ENCODE peak calls at places on chromosome 17, in five cellular contexts. One of them, this sample, is unnamed.

GRCh38 chr17:28538296-28538895 is 14.0 kb downstream of the UNC119 start:
- DNase-seq in ovary: no peak
- DNase-seq in neural progenitor cell: no peak
- DNase-seq in prostate gland: no peak
- DNase-seq in thoracic aorta: no peak
- DNase-seq in this sample: no peak

GRCh38 chr17:11326492-11326891 is 85.5 kb downstream of the SHISA6 start:
- DNase-seq in ovary: no peak
- DNase-seq in neural progenitor cell: no peak
- DNase-seq in prostate gland: no peak
- DNase-seq in thoracic aorta: no peak
- DNase-seq in this sample: no peak

GRCh38 chr17:33220031-33220430 is 73.1 kb downstream of the ASIC2 start:
- DNase-seq in ovary: no peak
- DNase-seq in neural progenitor cell: no peak
- DNase-seq in prostate gland: no peak
- DNase-seq in thoracic aorta: no peak
- DNase-seq in this sample: no peak

GRCh38 chr17:29929006-29929543 is 953 bp downstream of the SSH2 start:
- DNase-seq in ovary: no peak
- DNase-seq in neural progenitor cell: peak; percentile 35
- DNase-seq in prostate gland: peak; percentile 10
- DNase-seq in thoracic aorta: no peak
- DNase-seq in this sample: no peak

GRCh38 chr17:28700830-28701492 is 10.7 kb downstream of the PROCA1 start:
- DNase-seq in ovary: no peak
- DNase-seq in neural progenitor cell: no peak
- DNase-seq in prostate gland: no peak
- DNase-seq in thoracic aorta: no peak
- DNase-seq in this sample: no peak

GRCh38 chr17:61247438-61247837 is 152.2 kb upstream of the TBX2 start:
- DNase-seq in ovary: no peak
- DNase-seq in neural progenitor cell: no peak
- DNase-seq in prostate gland: no peak
- DNase-seq in thoracic aorta: no peak
- DNase-seq in this sample: peak; percentile 97

GRCh38 chr17:9386401-9386800 is 189.2 kb downstream of the STX8 start:
- DNase-seq in ovary: no peak
- DNase-seq in neural progenitor cell: no peak
- DNase-seq in prostate gland: no peak
- DNase-seq in thoracic aorta: no peak
- DNase-seq in this sample: no peak

GRCh38 chr17:29358421-29358820 is 31.7 kb upstream of the TAOK1 start:
- DNase-seq in ovary: no peak
- DNase-seq in neural progenitor cell: no peak
- DNase-seq in prostate gland: no peak
- DNase-seq in thoracic aorta: no peak
- DNase-seq in this sample: no peak

GRCh38 chr17:6421700-6422604 is 13.0 kb downstream of the AIPL1 start:
- DNase-seq in ovary: peak; percentile 50
- DNase-seq in neural progenitor cell: peak; percentile 92
- DNase-seq in prostate gland: peak; percentile 61
- DNase-seq in thoracic aorta: peak; percentile 33
- DNase-seq in this sample: no peak

GRCh38 chr17:683499-684254 is 31.0 kb downstream of the VPS53 start:
- DNase-seq in ovary: no peak
- DNase-seq in neural progenitor cell: no peak
- DNase-seq in prostate gland: no peak
- DNase-seq in thoracic aorta: no peak
- DNase-seq in this sample: no peak

DNA sequence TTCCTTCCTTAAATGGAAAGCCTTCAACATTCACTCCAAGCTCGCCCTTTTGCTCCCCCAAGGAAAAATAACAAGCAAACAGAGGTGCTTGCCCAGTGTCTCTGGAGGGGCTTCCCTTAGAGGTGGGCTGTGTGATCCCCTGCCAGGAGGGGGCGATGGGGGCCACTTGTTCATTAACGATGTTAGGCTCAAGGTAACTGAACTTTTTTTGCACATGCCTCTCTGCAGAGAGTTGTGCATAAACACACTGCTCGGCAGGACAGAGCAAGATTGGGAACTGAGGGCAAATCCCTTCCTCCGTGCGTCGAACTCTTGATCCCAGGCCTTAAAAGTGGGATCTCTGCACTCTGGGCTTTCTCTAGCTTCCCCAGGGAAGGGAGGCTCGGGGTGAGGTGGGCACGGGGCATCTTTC is 15.5 kb upstream of the NAGLU start:
- DNase-seq in ovary: no peak
- DNase-seq in neural progenitor cell: peak; percentile 36
- DNase-seq in prostate gland: no peak
- DNase-seq in thoracic aorta: no peak
- DNase-seq in this sample: no peak
- TF ChIP-seq CTCF in ovary: no peak
- TF ChIP-seq CTCF in neural progenitor cell: peak; percentile 49
- TF ChIP-seq CTCF in prostate gland: no peak
- TF ChIP-seq CTCF in thoracic aorta: no peak
- TF ChIP-seq CTCF in this sample: peak; percentile 7

GRCh38 chr17:18256776-18257175 is 1.8 kb downstream of the FLII start:
- DNase-seq in ovary: no peak
- DNase-seq in neural progenitor cell: no peak
- DNase-seq in prostate gland: no peak
- DNase-seq in thoracic aorta: no peak
- DNase-seq in this sample: no peak
- H3K4me3 ChIP-seq in ovary: no peak overlapping the region
- H3K4me3 ChIP-seq in neural progenitor cell: peak overlapping the region; percentile 61
- H3K4me3 ChIP-seq in prostate gland: no peak overlapping the region
- H3K4me3 ChIP-seq in thoracic aorta: peak overlapping the region; percentile 98
- H3K4me3 ChIP-seq in this sample: no peak overlapping the region

GRCh38 chr17:74212262-74212912 is 984 bp upstream of the TTYH2 start:
- DNase-seq in ovary: no peak
- DNase-seq in neural progenitor cell: peak; percentile 34
- DNase-seq in prostate gland: no peak
- DNase-seq in thoracic aorta: no peak
- DNase-seq in this sample: no peak

GRCh38 chr17:74211929-74212261 is 1.5 kb upstream of the TTYH2 start:
- DNase-seq in ovary: no peak
- DNase-seq in neural progenitor cell: no peak
- DNase-seq in prostate gland: no peak
- DNase-seq in thoracic aorta: no peak
- DNase-seq in this sample: no peak

GRCh38 chr17:74213897-74214386 is 571 bp downstream of the TTYH2 start:
- DNase-seq in ovary: peak; percentile 67
- DNase-seq in neural progenitor cell: peak; percentile 39
- DNase-seq in prostate gland: no peak
- DNase-seq in thoracic aorta: no peak
- DNase-seq in this sample: no peak

GRCh38 chr17:74214642-74215331 is 1.4 kb downstream of the TTYH2 start:
- DNase-seq in ovary: no peak
- DNase-seq in neural progenitor cell: no peak
- DNase-seq in prostate gland: no peak
- DNase-seq in thoracic aorta: no peak
- DNase-seq in this sample: no peak

GRCh38 chr17:74212913-74213791 is at the start of gene TTYH2:
- DNase-seq in ovary: peak; percentile 89
- DNase-seq in neural progenitor cell: peak; percentile 89
- DNase-seq in prostate gland: peak; percentile 90
- DNase-seq in thoracic aorta: peak; percentile 71
- DNase-seq in this sample: no peak
- TF ChIP-seq CTCF in ovary: no peak
- TF ChIP-seq CTCF in neural progenitor cell: peak; percentile 29
- TF ChIP-seq CTCF in prostate gland: no peak
- TF ChIP-seq CTCF in thoracic aorta: no peak
- TF ChIP-seq CTCF in this sample: peak; percentile 30

GRCh38 chr17:39929657-39930407 is 2.3 kb downstream of the LRRC3C start:
- DNase-seq in ovary: no peak
- DNase-seq in neural progenitor cell: no peak
- DNase-seq in prostate gland: no peak
- DNase-seq in thoracic aorta: no peak
- DNase-seq in this sample: peak; percentile 65

GRCh38 chr17:39927928-39928867 is 666 bp downstream of the LRRC3C start:
- DNase-seq in ovary: peak; percentile 50
- DNase-seq in neural progenitor cell: peak; percentile 75
- DNase-seq in prostate gland: peak; percentile 34
- DNase-seq in thoracic aorta: no peak
- DNase-seq in this sample: no peak

GRCh38 chr17:39927101-39927927 is at the start of the genes LRRC3C and ORMDL3:
- DNase-seq in ovary: peak; percentile 95
- DNase-seq in neural progenitor cell: peak; percentile 98
- DNase-seq in prostate gland: peak; percentile 92
- DNase-seq in thoracic aorta: peak; percentile 67
- DNase-seq in this sample: peak; percentile 63

GRCh38 chr17:39926588-39927100 is 757 bp downstream of the ORMDL3 start:
- DNase-seq in ovary: peak; percentile 57
- DNase-seq in neural progenitor cell: peak; percentile 71
- DNase-seq in prostate gland: no peak
- DNase-seq in thoracic aorta: no peak
- DNase-seq in this sample: no peak

DNA sequence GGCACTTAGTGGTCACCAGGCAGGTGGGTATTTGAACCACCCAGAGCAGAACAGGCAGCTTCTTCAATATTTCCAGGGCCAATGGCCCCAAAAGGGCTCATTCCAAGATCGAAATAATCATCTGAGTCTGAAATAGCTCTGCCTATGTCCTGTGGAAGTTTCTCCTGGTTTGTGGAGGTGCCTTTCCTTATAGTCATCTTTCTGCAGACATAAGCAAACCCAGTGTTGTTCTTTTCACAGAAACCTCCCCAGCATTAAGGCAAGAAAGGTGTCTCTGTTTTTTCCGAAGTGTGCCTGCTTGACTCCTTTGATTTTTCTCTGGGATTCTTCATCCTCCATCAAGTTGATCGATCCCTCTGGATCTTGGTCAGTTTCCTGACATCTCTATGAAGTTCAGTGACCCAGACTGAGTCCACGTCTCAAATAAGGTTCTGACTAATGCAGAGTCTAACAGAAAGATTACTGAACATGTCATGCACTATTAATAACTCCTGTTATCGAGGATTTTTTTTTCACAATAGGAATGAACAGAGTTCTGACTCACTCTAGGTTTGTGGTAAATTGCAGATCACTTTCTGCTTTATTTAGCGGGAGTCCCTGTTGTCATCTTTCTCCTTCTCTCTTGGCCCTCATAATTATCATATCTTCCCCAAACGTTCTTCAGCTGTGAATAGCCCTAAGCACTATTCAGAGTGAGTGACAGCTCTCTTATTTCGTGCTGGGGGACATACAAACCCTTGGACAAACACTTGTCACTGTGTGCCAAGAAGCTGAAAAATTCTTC is 1.5 kb downstream of the LRRC3C start:
- DNase-seq in ovary: no peak
- DNase-seq in neural progenitor cell: no peak
- DNase-seq in prostate gland: no peak
- DNase-seq in thoracic aorta: no peak
- DNase-seq in this sample: peak; percentile 89
- H3K4me3 ChIP-seq in ovary: peak overlapping the region; percentile 96
- H3K4me3 ChIP-seq in neural progenitor cell: no peak overlapping the region
- H3K4me3 ChIP-seq in prostate gland: no peak overlapping the region
- H3K4me3 ChIP-seq in thoracic aorta: peak overlapping the region; percentile 93
- H3K4me3 ChIP-seq in this sample: no peak overlapping the region

DNA sequence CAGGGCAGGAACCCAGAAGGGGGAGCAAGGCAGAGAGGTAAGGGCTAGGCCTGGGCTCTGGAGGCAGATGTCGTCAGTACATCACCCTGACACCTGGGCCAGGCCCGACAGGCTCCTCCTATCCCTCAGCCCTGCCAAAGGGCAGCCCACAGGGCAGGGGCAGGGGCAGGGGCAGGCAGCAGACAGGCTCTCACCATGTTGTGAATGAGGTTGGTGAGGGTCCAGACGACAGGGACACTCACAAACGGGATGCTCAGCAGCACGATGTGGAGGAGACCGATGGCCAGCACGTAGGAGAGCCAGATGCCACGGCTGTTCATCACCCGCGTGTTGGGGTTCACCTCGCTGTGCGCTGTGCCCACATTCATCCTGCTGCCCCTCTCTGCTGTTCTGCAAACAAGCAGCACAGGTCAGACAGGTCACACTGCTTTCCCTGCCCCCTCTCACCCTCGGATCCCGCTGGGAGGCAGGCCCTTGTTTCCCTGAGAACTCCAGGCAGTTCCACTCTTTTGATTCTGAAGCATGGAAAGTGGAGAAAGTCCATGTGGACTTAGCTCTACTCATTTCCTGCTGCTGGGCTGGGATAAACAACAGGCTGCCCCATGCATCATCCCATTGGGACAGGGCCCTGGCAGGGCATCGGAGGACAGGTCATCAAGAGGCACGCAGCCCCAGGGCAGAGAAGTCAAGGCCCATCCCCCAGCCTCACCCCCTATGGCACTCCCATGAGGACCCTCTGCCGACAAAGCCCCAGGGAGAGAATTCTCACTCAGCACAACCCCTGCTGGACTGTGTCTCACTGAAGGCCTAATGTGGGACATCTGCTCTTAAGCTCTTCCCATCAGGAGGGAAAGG is 3.3 kb downstream of the ORMDL3 start:
- DNase-seq in ovary: no peak
- DNase-seq in neural progenitor cell: peak; percentile 51
- DNase-seq in prostate gland: no peak
- DNase-seq in thoracic aorta: no peak
- DNase-seq in this sample: no peak
- TF ChIP-seq CTCF in ovary: no peak
- TF ChIP-seq CTCF in neural progenitor cell: peak; percentile 30
- TF ChIP-seq CTCF in prostate gland: no peak
- TF ChIP-seq CTCF in thoracic aorta: no peak
- TF ChIP-seq CTCF in this sample: no peak

GRCh38 chr17:42518755-42519545 is 17.1 kb upstream of the NAGLU start:
- DNase-seq in ovary: peak; percentile 66
- DNase-seq in neural progenitor cell: no peak
- DNase-seq in prostate gland: no peak
- DNase-seq in thoracic aorta: no peak
- DNase-seq in this sample: no peak
- H3K4me3 ChIP-seq in ovary: no peak overlapping the region
- H3K4me3 ChIP-seq in neural progenitor cell: no peak overlapping the region
- H3K4me3 ChIP-seq in prostate gland: no peak overlapping the region
- H3K4me3 ChIP-seq in thoracic aorta: peak overlapping the region; percentile 9
- H3K4me3 ChIP-seq in this sample: no peak overlapping the region

GRCh38 chr17:55964191-55964590 is 189.1 kb upstream of the ANKFN1 start:
- DNase-seq in ovary: no peak
- DNase-seq in neural progenitor cell: no peak
- DNase-seq in prostate gland: no peak
- DNase-seq in thoracic aorta: no peak
- DNase-seq in this sample: no peak

GRCh38 chr17:55965051-55965450 is 188.2 kb upstream of the ANKFN1 start:
- DNase-seq in ovary: no peak
- DNase-seq in neural progenitor cell: no peak
- DNase-seq in prostate gland: no peak
- DNase-seq in thoracic aorta: no peak
- DNase-seq in this sample: no peak

GRCh38 chr17:55959756-55960155 is 193.5 kb upstream of the ANKFN1 start:
- DNase-seq in ovary: no peak
- DNase-seq in neural progenitor cell: no peak
- DNase-seq in prostate gland: no peak
- DNase-seq in thoracic aorta: no peak
- DNase-seq in this sample: no peak

GRCh38 chr17:55962931-55963378 is 190.3 kb upstream of the ANKFN1 start:
- DNase-seq in ovary: no peak
- DNase-seq in neural progenitor cell: no peak
- DNase-seq in prostate gland: no peak
- DNase-seq in thoracic aorta: no peak
- DNase-seq in this sample: no peak
- TF ChIP-seq CTCF in ovary: no peak
- TF ChIP-seq CTCF in neural progenitor cell: no peak
- TF ChIP-seq CTCF in prostate gland: no peak
- TF ChIP-seq CTCF in thoracic aorta: no peak
- TF ChIP-seq CTCF in this sample: no peak

GRCh38 chr17:81418710-81419332 is 23.6 kb downstream of the BAHCC1 start:
- DNase-seq in ovary: no peak
- DNase-seq in neural progenitor cell: no peak
- DNase-seq in prostate gland: no peak
- DNase-seq in thoracic aorta: no peak
- DNase-seq in this sample: no peak
- H3K4me3 ChIP-seq in ovary: peak overlapping the region; percentile 22
- H3K4me3 ChIP-seq in neural progenitor cell: no peak overlapping the region
- H3K4me3 ChIP-seq in prostate gland: peak overlapping the region; percentile 14
- H3K4me3 ChIP-seq in thoracic aorta: peak overlapping the region; percentile 67
- H3K4me3 ChIP-seq in this sample: no peak overlapping the region